ENCODE peak calls at places on chromosomes 1 and 21, in eight cellular contexts. One of them, this sample, is unnamed.

GRCh38 chr1:231016966-231017365 is 23.1 kb downstream of the FAM89A start:
- DNase-seq in stimulated activated CD8-positive, alpha-beta memory T cell treated with anti-CD3 and anti-CD28 coated beads, Interleukin-4, amount 100 ng/mL, for 24 hours: no peak
- DNase-seq in left cardiac atrium: no peak
- DNase-seq in AG09319: no peak
- DNase-seq in hepatic stellate cell: no peak
- DNase-seq in activated T-helper 1 cell treated with anti-CD3 and anti-CD28 coated beads, Interleukin-12 subunit alpha, Interleukin-12 subunit beta, Interleukin-2, Interleukin-4 antibody, amounts not matched to agents 30 ng/mL and 10 ng/mL and 1 ng/mL, durations not matched to agents 14 hours and 24 hours and 36 hours: no peak
- DNase-seq in anterior cingulate cortex: no peak
- DNase-seq in kidney: no peak
- DNase-seq in this sample: no peak

GRCh38 chr1:96808186-96808585 is 86.6 kb downstream of the PTBP2 start:
- DNase-seq in AG09319: no peak
- DNase-seq in activated T-helper 1 cell treated with anti-CD3 and anti-CD28 coated beads, Interleukin-12 subunit alpha, Interleukin-12 subunit beta, Interleukin-2, Interleukin-4 antibody, amounts not matched to agents 30 ng/mL and 10 ng/mL and 1 ng/mL, durations not matched to agents 14 hours and 24 hours and 36 hours: no peak
- DNase-seq in stimulated activated CD8-positive, alpha-beta memory T cell treated with anti-CD3 and anti-CD28 coated beads, Interleukin-4, amount 100 ng/mL, for 24 hours: no peak
- DNase-seq in anterior cingulate cortex: no peak
- DNase-seq in kidney: no peak
- DNase-seq in left cardiac atrium: no peak
- DNase-seq in hepatic stellate cell: no peak
- DNase-seq in this sample: no peak

GRCh38 chr1:109158433-109158832 is 44.5 kb downstream of the ELAPOR1 start:
- DNase-seq in kidney: no peak
- DNase-seq in AG09319: no peak
- DNase-seq in left cardiac atrium: no peak
- DNase-seq in hepatic stellate cell: no peak
- DNase-seq in stimulated activated CD8-positive, alpha-beta memory T cell treated with anti-CD3 and anti-CD28 coated beads, Interleukin-4, amount 100 ng/mL, for 24 hours: no peak
- DNase-seq in activated T-helper 1 cell treated with anti-CD3 and anti-CD28 coated beads, Interleukin-12 subunit alpha, Interleukin-12 subunit beta, Interleukin-2, Interleukin-4 antibody, amounts not matched to agents 30 ng/mL and 10 ng/mL and 1 ng/mL, durations not matched to agents 14 hours and 24 hours and 36 hours: no peak
- DNase-seq in anterior cingulate cortex: peak; percentile 10
- DNase-seq in this sample: no peak

GRCh38 chr1:178362784-178363183 is 134.0 kb downstream of the CLEC20A start:
- DNase-seq in AG09319: peak; percentile 27
- DNase-seq in stimulated activated CD8-positive, alpha-beta memory T cell treated with anti-CD3 and anti-CD28 coated beads, Interleukin-4, amount 100 ng/mL, for 24 hours: no peak
- DNase-seq in left cardiac atrium: no peak
- DNase-seq in hepatic stellate cell: peak; percentile 5
- DNase-seq in anterior cingulate cortex: no peak
- DNase-seq in kidney: no peak
- DNase-seq in activated T-helper 1 cell treated with anti-CD3 and anti-CD28 coated beads, Interleukin-12 subunit alpha, Interleukin-12 subunit beta, Interleukin-2, Interleukin-4 antibody, amounts not matched to agents 30 ng/mL and 10 ng/mL and 1 ng/mL, durations not matched to agents 14 hours and 24 hours and 36 hours: no peak
- DNase-seq in this sample: no peak

GRCh38 chr1:90274376-90274775 is 279.5 kb downstream of the ZNF326 start:
- DNase-seq in kidney: no peak
- DNase-seq in left cardiac atrium: no peak
- DNase-seq in stimulated activated CD8-positive, alpha-beta memory T cell treated with anti-CD3 and anti-CD28 coated beads, Interleukin-4, amount 100 ng/mL, for 24 hours: no peak
- DNase-seq in hepatic stellate cell: no peak
- DNase-seq in activated T-helper 1 cell treated with anti-CD3 and anti-CD28 coated beads, Interleukin-12 subunit alpha, Interleukin-12 subunit beta, Interleukin-2, Interleukin-4 antibody, amounts not matched to agents 30 ng/mL and 10 ng/mL and 1 ng/mL, durations not matched to agents 14 hours and 24 hours and 36 hours: no peak
- DNase-seq in anterior cingulate cortex: no peak
- DNase-seq in AG09319: no peak
- DNase-seq in this sample: no peak

GRCh38 chr1:24911651-24912144 is 18.4 kb downstream of the RUNX3 start:
- DNase-seq in AG09319: no peak
- DNase-seq in hepatic stellate cell: no peak
- DNase-seq in kidney: no peak
- DNase-seq in anterior cingulate cortex: no peak
- DNase-seq in activated T-helper 1 cell treated with anti-CD3 and anti-CD28 coated beads, Interleukin-12 subunit alpha, Interleukin-12 subunit beta, Interleukin-2, Interleukin-4 antibody, amounts not matched to agents 30 ng/mL and 10 ng/mL and 1 ng/mL, durations not matched to agents 14 hours and 24 hours and 36 hours: no peak
- DNase-seq in left cardiac atrium: no peak
- DNase-seq in stimulated activated CD8-positive, alpha-beta memory T cell treated with anti-CD3 and anti-CD28 coated beads, Interleukin-4, amount 100 ng/mL, for 24 hours: no peak
- DNase-seq in this sample: no peak

GRCh38 chr21:45513003-45513706 is 29.1 kb downstream of the SLC19A1 start:
- DNase-seq in anterior cingulate cortex: no peak
- DNase-seq in stimulated activated CD8-positive, alpha-beta memory T cell treated with anti-CD3 and anti-CD28 coated beads, Interleukin-4, amount 100 ng/mL, for 24 hours: no peak
- DNase-seq in hepatic stellate cell: no peak
- DNase-seq in kidney: peak; percentile 71
- DNase-seq in activated T-helper 1 cell treated with anti-CD3 and anti-CD28 coated beads, Interleukin-12 subunit alpha, Interleukin-12 subunit beta, Interleukin-2, Interleukin-4 antibody, amounts not matched to agents 30 ng/mL and 10 ng/mL and 1 ng/mL, durations not matched to agents 14 hours and 24 hours and 36 hours: no peak
- DNase-seq in AG09319: no peak
- DNase-seq in left cardiac atrium: peak; percentile 20
- DNase-seq in this sample: no peak

GRCh38 chr1:112896783-112897182 is 59.2 kb downstream of the SLC16A1 start:
- DNase-seq in AG09319: no peak
- DNase-seq in left cardiac atrium: no peak
- DNase-seq in activated T-helper 1 cell treated with anti-CD3 and anti-CD28 coated beads, Interleukin-12 subunit alpha, Interleukin-12 subunit beta, Interleukin-2, Interleukin-4 antibody, amounts not matched to agents 30 ng/mL and 10 ng/mL and 1 ng/mL, durations not matched to agents 14 hours and 24 hours and 36 hours: no peak
- DNase-seq in stimulated activated CD8-positive, alpha-beta memory T cell treated with anti-CD3 and anti-CD28 coated beads, Interleukin-4, amount 100 ng/mL, for 24 hours: no peak
- DNase-seq in kidney: no peak
- DNase-seq in hepatic stellate cell: no peak
- DNase-seq in anterior cingulate cortex: no peak
- DNase-seq in this sample: no peak

GRCh38 chr1:121538943-121539575 is 354.3 kb downstream of the SRGAP2C start:
- DNase-seq in hepatic stellate cell: no peak
- DNase-seq in anterior cingulate cortex: no peak
- DNase-seq in activated T-helper 1 cell treated with anti-CD3 and anti-CD28 coated beads, Interleukin-12 subunit alpha, Interleukin-12 subunit beta, Interleukin-2, Interleukin-4 antibody, amounts not matched to agents 30 ng/mL and 10 ng/mL and 1 ng/mL, durations not matched to agents 14 hours and 24 hours and 36 hours: no peak
- DNase-seq in stimulated activated CD8-positive, alpha-beta memory T cell treated with anti-CD3 and anti-CD28 coated beads, Interleukin-4, amount 100 ng/mL, for 24 hours: no peak
- DNase-seq in AG09319: no peak
- DNase-seq in kidney: no peak
- DNase-seq in left cardiac atrium: no peak
- DNase-seq in this sample: no peak

GRCh38 chr1:220511183-220511582 is 16.8 kb upstream of the MARK1 start:
- DNase-seq in stimulated activated CD8-positive, alpha-beta memory T cell treated with anti-CD3 and anti-CD28 coated beads, Interleukin-4, amount 100 ng/mL, for 24 hours: no peak
- DNase-seq in hepatic stellate cell: no peak
- DNase-seq in activated T-helper 1 cell treated with anti-CD3 and anti-CD28 coated beads, Interleukin-12 subunit alpha, Interleukin-12 subunit beta, Interleukin-2, Interleukin-4 antibody, amounts not matched to agents 30 ng/mL and 10 ng/mL and 1 ng/mL, durations not matched to agents 14 hours and 24 hours and 36 hours: no peak
- DNase-seq in kidney: no peak
- DNase-seq in left cardiac atrium: no peak
- DNase-seq in AG09319: no peak
- DNase-seq in anterior cingulate cortex: no peak
- DNase-seq in this sample: no peak

GRCh38 chr21:45032977-45033705 is 41.2 kb upstream of the ADARB1 start:
- DNase-seq in kidney: peak; percentile 91
- DNase-seq in anterior cingulate cortex: no peak
- DNase-seq in activated T-helper 1 cell treated with anti-CD3 and anti-CD28 coated beads, Interleukin-12 subunit alpha, Interleukin-12 subunit beta, Interleukin-2, Interleukin-4 antibody, amounts not matched to agents 30 ng/mL and 10 ng/mL and 1 ng/mL, durations not matched to agents 14 hours and 24 hours and 36 hours: no peak
- DNase-seq in AG09319: no peak
- DNase-seq in hepatic stellate cell: no peak
- DNase-seq in left cardiac atrium: no peak
- DNase-seq in stimulated activated CD8-positive, alpha-beta memory T cell treated with anti-CD3 and anti-CD28 coated beads, Interleukin-4, amount 100 ng/mL, for 24 hours: no peak
- DNase-seq in this sample: no peak

GRCh38 chr1:195105281-195105680 is 1503.0 kb downstream of the KCNT2 start:
- DNase-seq in left cardiac atrium: no peak
- DNase-seq in hepatic stellate cell: no peak
- DNase-seq in stimulated activated CD8-positive, alpha-beta memory T cell treated with anti-CD3 and anti-CD28 coated beads, Interleukin-4, amount 100 ng/mL, for 24 hours: no peak
- DNase-seq in anterior cingulate cortex: no peak
- DNase-seq in kidney: no peak
- DNase-seq in activated T-helper 1 cell treated with anti-CD3 and anti-CD28 coated beads, Interleukin-12 subunit alpha, Interleukin-12 subunit beta, Interleukin-2, Interleukin-4 antibody, amounts not matched to agents 30 ng/mL and 10 ng/mL and 1 ng/mL, durations not matched to agents 14 hours and 24 hours and 36 hours: no peak
- DNase-seq in AG09319: no peak
- DNase-seq in this sample: no peak

GRCh38 chr1:223074901-223075300 is 68.1 kb downstream of the TLR5 start:
- DNase-seq in activated T-helper 1 cell treated with anti-CD3 and anti-CD28 coated beads, Interleukin-12 subunit alpha, Interleukin-12 subunit beta, Interleukin-2, Interleukin-4 antibody, amounts not matched to agents 30 ng/mL and 10 ng/mL and 1 ng/mL, durations not matched to agents 14 hours and 24 hours and 36 hours: no peak
- DNase-seq in hepatic stellate cell: no peak
- DNase-seq in kidney: no peak
- DNase-seq in left cardiac atrium: no peak
- DNase-seq in stimulated activated CD8-positive, alpha-beta memory T cell treated with anti-CD3 and anti-CD28 coated beads, Interleukin-4, amount 100 ng/mL, for 24 hours: no peak
- DNase-seq in anterior cingulate cortex: no peak
- DNase-seq in AG09319: no peak
- DNase-seq in this sample: no peak

GRCh38 chr1:93963585-93963984 is 54.4 kb upstream of the GCLM start:
- DNase-seq in anterior cingulate cortex: no peak
- DNase-seq in activated T-helper 1 cell treated with anti-CD3 and anti-CD28 coated beads, Interleukin-12 subunit alpha, Interleukin-12 subunit beta, Interleukin-2, Interleukin-4 antibody, amounts not matched to agents 30 ng/mL and 10 ng/mL and 1 ng/mL, durations not matched to agents 14 hours and 24 hours and 36 hours: no peak
- DNase-seq in AG09319: no peak
- DNase-seq in hepatic stellate cell: no peak
- DNase-seq in stimulated activated CD8-positive, alpha-beta memory T cell treated with anti-CD3 and anti-CD28 coated beads, Interleukin-4, amount 100 ng/mL, for 24 hours: no peak
- DNase-seq in kidney: peak; percentile 73
- DNase-seq in left cardiac atrium: no peak
- DNase-seq in this sample: no peak

GRCh38 chr1:37765937-37766664 is 1.2 kb upstream of the EPHA10 start:
- DNase-seq in anterior cingulate cortex: no peak
- DNase-seq in hepatic stellate cell: no peak
- DNase-seq in kidney: peak; percentile 57
- DNase-seq in left cardiac atrium: no peak
- DNase-seq in AG09319: no peak
- DNase-seq in stimulated activated CD8-positive, alpha-beta memory T cell treated with anti-CD3 and anti-CD28 coated beads, Interleukin-4, amount 100 ng/mL, for 24 hours: no peak
- DNase-seq in activated T-helper 1 cell treated with anti-CD3 and anti-CD28 coated beads, Interleukin-12 subunit alpha, Interleukin-12 subunit beta, Interleukin-2, Interleukin-4 antibody, amounts not matched to agents 30 ng/mL and 10 ng/mL and 1 ng/mL, durations not matched to agents 14 hours and 24 hours and 36 hours: no peak
- DNase-seq in this sample: no peak

GRCh38 chr1:198848649-198849048 is 209.8 kb downstream of the PTPRC start:
- DNase-seq in stimulated activated CD8-positive, alpha-beta memory T cell treated with anti-CD3 and anti-CD28 coated beads, Interleukin-4, amount 100 ng/mL, for 24 hours: no peak
- DNase-seq in activated T-helper 1 cell treated with anti-CD3 and anti-CD28 coated beads, Interleukin-12 subunit alpha, Interleukin-12 subunit beta, Interleukin-2, Interleukin-4 antibody, amounts not matched to agents 30 ng/mL and 10 ng/mL and 1 ng/mL, durations not matched to agents 14 hours and 24 hours and 36 hours: no peak
- DNase-seq in kidney: no peak
- DNase-seq in anterior cingulate cortex: no peak
- DNase-seq in hepatic stellate cell: no peak
- DNase-seq in left cardiac atrium: no peak
- DNase-seq in AG09319: no peak
- DNase-seq in this sample: no peak

GRCh38 chr21:34061983-34062382 is 11.4 kb upstream of the MRPS6 start:
- DNase-seq in AG09319: no peak
- DNase-seq in left cardiac atrium: no peak
- DNase-seq in activated T-helper 1 cell treated with anti-CD3 and anti-CD28 coated beads, Interleukin-12 subunit alpha, Interleukin-12 subunit beta, Interleukin-2, Interleukin-4 antibody, amounts not matched to agents 30 ng/mL and 10 ng/mL and 1 ng/mL, durations not matched to agents 14 hours and 24 hours and 36 hours: no peak
- DNase-seq in anterior cingulate cortex: no peak
- DNase-seq in hepatic stellate cell: no peak
- DNase-seq in stimulated activated CD8-positive, alpha-beta memory T cell treated with anti-CD3 and anti-CD28 coated beads, Interleukin-4, amount 100 ng/mL, for 24 hours: no peak
- DNase-seq in kidney: no peak
- DNase-seq in this sample: no peak

GRCh38 chr1:201925961-201926585 is 20.3 kb downstream of the LMOD1 start:
- DNase-seq in AG09319: no peak
- DNase-seq in anterior cingulate cortex: no peak
- DNase-seq in hepatic stellate cell: no peak
- DNase-seq in kidney: no peak
- DNase-seq in left cardiac atrium: no peak
- DNase-seq in stimulated activated CD8-positive, alpha-beta memory T cell treated with anti-CD3 and anti-CD28 coated beads, Interleukin-4, amount 100 ng/mL, for 24 hours: no peak
- DNase-seq in activated T-helper 1 cell treated with anti-CD3 and anti-CD28 coated beads, Interleukin-12 subunit alpha, Interleukin-12 subunit beta, Interleukin-2, Interleukin-4 antibody, amounts not matched to agents 30 ng/mL and 10 ng/mL and 1 ng/mL, durations not matched to agents 14 hours and 24 hours and 36 hours: no peak
- DNase-seq in this sample: no peak

GRCh38 chr1:162699366-162699765 is 67.1 kb downstream of the DDR2 start:
- DNase-seq in stimulated activated CD8-positive, alpha-beta memory T cell treated with anti-CD3 and anti-CD28 coated beads, Interleukin-4, amount 100 ng/mL, for 24 hours: no peak
- DNase-seq in hepatic stellate cell: no peak
- DNase-seq in activated T-helper 1 cell treated with anti-CD3 and anti-CD28 coated beads, Interleukin-12 subunit alpha, Interleukin-12 subunit beta, Interleukin-2, Interleukin-4 antibody, amounts not matched to agents 30 ng/mL and 10 ng/mL and 1 ng/mL, durations not matched to agents 14 hours and 24 hours and 36 hours: no peak
- DNase-seq in left cardiac atrium: no peak
- DNase-seq in kidney: no peak
- DNase-seq in AG09319: no peak
- DNase-seq in anterior cingulate cortex: no peak
- DNase-seq in this sample: no peak

GRCh38 chr1:7389201-7389785 is 381.8 kb upstream of the VAMP3 start:
- DNase-seq in left cardiac atrium: no peak
- DNase-seq in activated T-helper 1 cell treated with anti-CD3 and anti-CD28 coated beads, Interleukin-12 subunit alpha, Interleukin-12 subunit beta, Interleukin-2, Interleukin-4 antibody, amounts not matched to agents 30 ng/mL and 10 ng/mL and 1 ng/mL, durations not matched to agents 14 hours and 24 hours and 36 hours: no peak
- DNase-seq in kidney: peak; percentile 51
- DNase-seq in stimulated activated CD8-positive, alpha-beta memory T cell treated with anti-CD3 and anti-CD28 coated beads, Interleukin-4, amount 100 ng/mL, for 24 hours: no peak
- DNase-seq in anterior cingulate cortex: no peak
- DNase-seq in hepatic stellate cell: peak; percentile 65
- DNase-seq in AG09319: no peak
- DNase-seq in this sample: no peak

GRCh38 chr1:27763358-27763757 is 9.7 kb upstream of the STX12 start:
- DNase-seq in activated T-helper 1 cell treated with anti-CD3 and anti-CD28 coated beads, Interleukin-12 subunit alpha, Interleukin-12 subunit beta, Interleukin-2, Interleukin-4 antibody, amounts not matched to agents 30 ng/mL and 10 ng/mL and 1 ng/mL, durations not matched to agents 14 hours and 24 hours and 36 hours: no peak
- DNase-seq in stimulated activated CD8-positive, alpha-beta memory T cell treated with anti-CD3 and anti-CD28 coated beads, Interleukin-4, amount 100 ng/mL, for 24 hours: no peak
- DNase-seq in AG09319: no peak
- DNase-seq in hepatic stellate cell: no peak
- DNase-seq in left cardiac atrium: no peak
- DNase-seq in anterior cingulate cortex: no peak
- DNase-seq in kidney: no peak
- DNase-seq in this sample: no peak

GRCh38 chr1:31405578-31406245 is 7.3 kb upstream of the SERINC2 start:
- DNase-seq in AG09319: no peak
- DNase-seq in left cardiac atrium: no peak
- DNase-seq in stimulated activated CD8-positive, alpha-beta memory T cell treated with anti-CD3 and anti-CD28 coated beads, Interleukin-4, amount 100 ng/mL, for 24 hours: no peak
- DNase-seq in activated T-helper 1 cell treated with anti-CD3 and anti-CD28 coated beads, Interleukin-12 subunit alpha, Interleukin-12 subunit beta, Interleukin-2, Interleukin-4 antibody, amounts not matched to agents 30 ng/mL and 10 ng/mL and 1 ng/mL, durations not matched to agents 14 hours and 24 hours and 36 hours: no peak
- DNase-seq in kidney: no peak
- DNase-seq in hepatic stellate cell: no peak
- DNase-seq in anterior cingulate cortex: no peak
- DNase-seq in this sample: no peak

GRCh38 chr1:25866288-25866687 is 7.0 kb upstream of the AUNIP start:
- DNase-seq in kidney: no peak
- DNase-seq in activated T-helper 1 cell treated with anti-CD3 and anti-CD28 coated beads, Interleukin-12 subunit alpha, Interleukin-12 subunit beta, Interleukin-2, Interleukin-4 antibody, amounts not matched to agents 30 ng/mL and 10 ng/mL and 1 ng/mL, durations not matched to agents 14 hours and 24 hours and 36 hours: no peak
- DNase-seq in anterior cingulate cortex: no peak
- DNase-seq in left cardiac atrium: no peak
- DNase-seq in AG09319: no peak
- DNase-seq in hepatic stellate cell: no peak
- DNase-seq in stimulated activated CD8-positive, alpha-beta memory T cell treated with anti-CD3 and anti-CD28 coated beads, Interleukin-4, amount 100 ng/mL, for 24 hours: no peak
- DNase-seq in this sample: no peak

GRCh38 chr1:3501856-3502665 is 47.6 kb downstream of the ARHGEF16 start:
- DNase-seq in left cardiac atrium: peak; percentile 70
- DNase-seq in hepatic stellate cell: peak; percentile 62
- DNase-seq in activated T-helper 1 cell treated with anti-CD3 and anti-CD28 coated beads, Interleukin-12 subunit alpha, Interleukin-12 subunit beta, Interleukin-2, Interleukin-4 antibody, amounts not matched to agents 30 ng/mL and 10 ng/mL and 1 ng/mL, durations not matched to agents 14 hours and 24 hours and 36 hours: no peak
- DNase-seq in AG09319: no peak
- DNase-seq in anterior cingulate cortex: no peak
- DNase-seq in kidney: peak; percentile 95
- DNase-seq in stimulated activated CD8-positive, alpha-beta memory T cell treated with anti-CD3 and anti-CD28 coated beads, Interleukin-4, amount 100 ng/mL, for 24 hours: no peak
- DNase-seq in this sample: peak; percentile 82

GRCh38 chr21:34065015-34065414 is 8.4 kb upstream of the MRPS6 start:
- DNase-seq in anterior cingulate cortex: no peak
- DNase-seq in kidney: no peak
- DNase-seq in activated T-helper 1 cell treated with anti-CD3 and anti-CD28 coated beads, Interleukin-12 subunit alpha, Interleukin-12 subunit beta, Interleukin-2, Interleukin-4 antibody, amounts not matched to agents 30 ng/mL and 10 ng/mL and 1 ng/mL, durations not matched to agents 14 hours and 24 hours and 36 hours: no peak
- DNase-seq in left cardiac atrium: no peak
- DNase-seq in stimulated activated CD8-positive, alpha-beta memory T cell treated with anti-CD3 and anti-CD28 coated beads, Interleukin-4, amount 100 ng/mL, for 24 hours: no peak
- DNase-seq in hepatic stellate cell: peak; percentile 12
- DNase-seq in AG09319: no peak
- DNase-seq in this sample: no peak

GRCh38 chr1:243312962-243313634 is 57.3 kb downstream of the SDCCAG8 start:
- DNase-seq in kidney: no peak
- DNase-seq in anterior cingulate cortex: no peak
- DNase-seq in AG09319: no peak
- DNase-seq in hepatic stellate cell: no peak
- DNase-seq in activated T-helper 1 cell treated with anti-CD3 and anti-CD28 coated beads, Interleukin-12 subunit alpha, Interleukin-12 subunit beta, Interleukin-2, Interleukin-4 antibody, amounts not matched to agents 30 ng/mL and 10 ng/mL and 1 ng/mL, durations not matched to agents 14 hours and 24 hours and 36 hours: no peak
- DNase-seq in left cardiac atrium: no peak
- DNase-seq in stimulated activated CD8-positive, alpha-beta memory T cell treated with anti-CD3 and anti-CD28 coated beads, Interleukin-4, amount 100 ng/mL, for 24 hours: no peak
- DNase-seq in this sample: no peak

GRCh38 chr1:40984066-40984465 is 4.6 kb downstream of the CTPS1 start:
- DNase-seq in anterior cingulate cortex: no peak
- DNase-seq in kidney: no peak
- DNase-seq in left cardiac atrium: no peak
- DNase-seq in AG09319: no peak
- DNase-seq in hepatic stellate cell: no peak
- DNase-seq in activated T-helper 1 cell treated with anti-CD3 and anti-CD28 coated beads, Interleukin-12 subunit alpha, Interleukin-12 subunit beta, Interleukin-2, Interleukin-4 antibody, amounts not matched to agents 30 ng/mL and 10 ng/mL and 1 ng/mL, durations not matched to agents 14 hours and 24 hours and 36 hours: no peak
- DNase-seq in stimulated activated CD8-positive, alpha-beta memory T cell treated with anti-CD3 and anti-CD28 coated beads, Interleukin-4, amount 100 ng/mL, for 24 hours: no peak
- DNase-seq in this sample: no peak

GRCh38 chr1:53352576-53352975 is 24.7 kb upstream of the LRP8 start:
- DNase-seq in activated T-helper 1 cell treated with anti-CD3 and anti-CD28 coated beads, Interleukin-12 subunit alpha, Interleukin-12 subunit beta, Interleukin-2, Interleukin-4 antibody, amounts not matched to agents 30 ng/mL and 10 ng/mL and 1 ng/mL, durations not matched to agents 14 hours and 24 hours and 36 hours: no peak
- DNase-seq in stimulated activated CD8-positive, alpha-beta memory T cell treated with anti-CD3 and anti-CD28 coated beads, Interleukin-4, amount 100 ng/mL, for 24 hours: no peak
- DNase-seq in hepatic stellate cell: no peak
- DNase-seq in left cardiac atrium: no peak
- DNase-seq in anterior cingulate cortex: no peak
- DNase-seq in AG09319: no peak
- DNase-seq in kidney: no peak
- DNase-seq in this sample: no peak

GRCh38 chr1:32915766-32916455 is 14.7 kb upstream of the TMEM54 start:
- DNase-seq in hepatic stellate cell: no peak
- DNase-seq in kidney: no peak
- DNase-seq in AG09319: no peak
- DNase-seq in activated T-helper 1 cell treated with anti-CD3 and anti-CD28 coated beads, Interleukin-12 subunit alpha, Interleukin-12 subunit beta, Interleukin-2, Interleukin-4 antibody, amounts not matched to agents 30 ng/mL and 10 ng/mL and 1 ng/mL, durations not matched to agents 14 hours and 24 hours and 36 hours: no peak
- DNase-seq in anterior cingulate cortex: no peak
- DNase-seq in stimulated activated CD8-positive, alpha-beta memory T cell treated with anti-CD3 and anti-CD28 coated beads, Interleukin-4, amount 100 ng/mL, for 24 hours: no peak
- DNase-seq in left cardiac atrium: no peak
- DNase-seq in this sample: no peak

GRCh38 chr1:201385299-201385891 is 7.9 kb upstream of the TNNT2 start:
- DNase-seq in AG09319: no peak
- DNase-seq in activated T-helper 1 cell treated with anti-CD3 and anti-CD28 coated beads, Interleukin-12 subunit alpha, Interleukin-12 subunit beta, Interleukin-2, Interleukin-4 antibody, amounts not matched to agents 30 ng/mL and 10 ng/mL and 1 ng/mL, durations not matched to agents 14 hours and 24 hours and 36 hours: peak; percentile 8
- DNase-seq in left cardiac atrium: peak; percentile 54
- DNase-seq in hepatic stellate cell: peak; percentile 70
- DNase-seq in stimulated activated CD8-positive, alpha-beta memory T cell treated with anti-CD3 and anti-CD28 coated beads, Interleukin-4, amount 100 ng/mL, for 24 hours: peak; percentile 16
- DNase-seq in kidney: no peak
- DNase-seq in anterior cingulate cortex: no peak
- DNase-seq in this sample: peak; percentile 71

GRCh38 chr1:1121611-1122077 is 5.8 kb upstream of the C1orf159 start:
- DNase-seq in left cardiac atrium: no peak
- DNase-seq in AG09319: no peak
- DNase-seq in stimulated activated CD8-positive, alpha-beta memory T cell treated with anti-CD3 and anti-CD28 coated beads, Interleukin-4, amount 100 ng/mL, for 24 hours: no peak
- DNase-seq in activated T-helper 1 cell treated with anti-CD3 and anti-CD28 coated beads, Interleukin-12 subunit alpha, Interleukin-12 subunit beta, Interleukin-2, Interleukin-4 antibody, amounts not matched to agents 30 ng/mL and 10 ng/mL and 1 ng/mL, durations not matched to agents 14 hours and 24 hours and 36 hours: no peak
- DNase-seq in anterior cingulate cortex: no peak
- DNase-seq in kidney: peak; percentile 78
- DNase-seq in hepatic stellate cell: no peak
- DNase-seq in this sample: no peak